ENCODE peak calls at places on chromosomes 12 and 14, in six cellular contexts. V is T-helper 17 cell; B is CD4-positive, alpha-beta memory T cell; E is activated CD8-positive, alpha-beta memory T cell treated with anti-CD3 and anti-CD28 coated beads, Interleukin-2, amount 50 U/mL, for 48 hours; U is breast epithelium; F is cardiac muscle cell. G is an unnamed sample.

GRCh38 chr12:1307796-1308195 is 286.6 kb downstream of the FBXL14 start:
- DNase-seq in V (no peak), B (no peak), E (no peak), U (no peak), F (no peak), G (no peak)

GRCh38 chr14:42944284-42944683 is 1337.6 kb downstream of the LRFN5 start:
- DNase-seq in V (no peak), B (no peak), E (no peak), U (no peak), F (peak), G (peak)

GRCh38 chr12:102061096-102061555 is 665 bp downstream of the WASHC3 start:
- DNase-seq in V (no peak), B (peak), E (no peak), U (no peak), F (no peak), G (peak)

GRCh38 chr12:59444932-59445331 is 150.9 kb upstream of the SLC16A7 start:
- DNase-seq in V (no peak), B (peak), E (no peak), U (no peak), F (peak), G (peak)

GRCh38 chr12:26614217-26614616 is 218.8 kb downstream of the ITPR2 start:
- DNase-seq in V (no peak), B (no peak), E (no peak), U (no peak), F (peak), G (peak)

GRCh38 chr12:31518680-31519227 is 72.2 kb downstream of the DENND5B start:
- DNase-seq in V (no peak), B (no peak), E (no peak), U (no peak), F (peak), G (peak)

GRCh38 chr14:76773188-76773885 is 12.1 kb downstream of the VASH1 start:
- DNase-seq in V (no peak), B (no peak), E (peak), U (peak), F (peak), G (peak)

GRCh38 chr14:100419856-100420255 is 96.7 kb downstream of the SLC25A47 start:
- DNase-seq in V (no peak), B (no peak), E (no peak), U (no peak), F (no peak), G (no peak)